ENCODE peak calls at places on chromosomes 5 and 9, in ten cellular contexts. K is bronchial epithelial cell, I is hepatocyte, T is neural progenitor cell, J is heart right ventricle, L is cardiac fibroblast, B is WERI-Rb-1, U is right lobe of liver, Z is breast epithelium, C is spleen. D is an unnamed sample.

GRCh38 chr9:132671620-132672412 is 1.6 kb downstream of the GTF3C4 start:
- DNase-seq in K (peak; percentile 86), I (no peak), T (no peak), J (no peak), L (peak; percentile 19), B (no peak), U (no peak), Z (no peak), C (no peak), D (no peak)

GRCh38 chr5:149656576-149657182 is 73.4 kb upstream of the PPARGC1B start:
- DNase-seq in K (peak; percentile 51), I (peak; percentile 44), T (peak; percentile 65), J (peak; percentile 56), L (peak; percentile 41), B (peak; percentile 70), U (peak; percentile 55), Z (no peak), C (no peak), D (peak; percentile 70)

GRCh38 chr5:41871866-41872265 is 1.6 kb upstream of the OXCT1 start:
- DNase-seq in K (peak; percentile 17), I (no peak), T (no peak), J (peak; percentile 60), L (peak; percentile 79), B (no peak), U (peak; percentile 61), Z (no peak), C (no peak), D (peak; percentile 52)

GRCh38 chr5:55146080-55146479 is 13.9 kb upstream of the GPX8 start:
- DNase-seq in K (no peak), I (no peak), T (no peak), J (no peak), L (no peak), B (no peak), U (no peak), Z (no peak), C (no peak), D (no peak)

GRCh38 chr9:38677660-38678303 is 42.2 kb downstream of the FAM240B start:
- DNase-seq in K (no peak), I (no peak), T (peak; percentile 24), J (peak; percentile 67), L (no peak), B (peak; percentile 65), U (no peak), Z (no peak), C (no peak), D (peak; percentile 90)

GRCh38 chr9:89311346-89312153 is 555 bp downstream of the CKS2 start:
- DNase-seq in K (peak; percentile 11), I (peak; percentile 46), T (no peak), J (peak; percentile 8), L (peak; percentile 21), B (no peak), U (peak; percentile 53), Z (no peak), C (no peak), D (peak; percentile 24)

GRCh38 chr9:87850405-87850804 is 32.3 kb upstream of the SPATA31E1 start:
- DNase-seq in K (peak; percentile 70), I (no peak), T (no peak), J (no peak), L (peak; percentile 88), B (no peak), U (no peak), Z (no peak), C (no peak), D (no peak)

GRCh38 chr9:38367898-38368297 is 24.6 kb upstream of the ALDH1B1 start:
- DNase-seq in K (no peak), I (no peak), T (no peak), J (no peak), L (no peak), B (no peak), U (no peak), Z (no peak), C (no peak), D (no peak)

DNA sequence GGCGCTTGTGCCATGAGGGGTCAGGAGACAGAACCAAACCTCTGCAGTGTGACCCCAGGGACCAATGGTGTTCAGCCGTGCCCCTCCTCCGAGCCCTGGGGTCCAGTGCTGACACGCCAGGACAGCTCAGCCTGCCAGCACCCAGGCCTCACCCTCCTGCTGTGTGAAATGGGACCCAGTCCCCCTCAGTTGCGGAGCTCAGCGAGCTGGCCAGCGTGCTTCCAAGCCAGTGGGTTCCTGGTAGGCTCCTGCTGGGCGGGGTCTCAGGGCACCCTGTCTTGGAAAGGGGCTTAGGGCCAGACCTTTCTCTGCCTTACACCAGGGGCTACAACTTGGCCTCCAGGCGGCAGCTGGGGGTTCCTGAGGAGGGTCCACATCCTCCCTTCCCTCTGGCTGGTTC is 4.4 kb downstream of the RNF44 start:
- DNase-seq in K (no peak), I (no peak), T (no peak), J (no peak), L (no peak), B (no peak), U (no peak), Z (no peak), C (peak; percentile 85), D (no peak)
- H3K4me3 ChIP-seq in K (no peak overlapping the region), I (no peak overlapping the region), T (no peak overlapping the region), J (no peak overlapping the region), L (no peak overlapping the region), B (no peak overlapping the region), U (no peak overlapping the region), Z (no peak overlapping the region), C (peak overlapping the region; percentile 97), D (no peak overlapping the region)

GRCh38 chr9:91907387-91908292 is 42.4 kb downstream of the ROR2 start:
- DNase-seq in K (no peak), I (no peak), T (no peak), J (no peak), L (no peak), B (no peak), U (no peak), Z (no peak), C (no peak), D (no peak)
- H3K4me3 ChIP-seq in K (no peak overlapping the region), I (no peak overlapping the region), T (no peak overlapping the region), J (no peak overlapping the region), L (no peak overlapping the region), B (no peak overlapping the region), U (no peak overlapping the region), Z (no peak overlapping the region), C (no peak overlapping the region), D (no peak overlapping the region)

GRCh38 chr5:80248378-80248777 is 7.5 kb downstream of the SERINC5 start:
- DNase-seq in K (no peak), I (no peak), T (no peak), J (no peak), L (no peak), B (no peak), U (no peak), Z (no peak), C (no peak), D (no peak)

GRCh38 chr5:80245986-80246781 is 9.7 kb downstream of the SERINC5 start:
- DNase-seq in K (no peak), I (no peak), T (peak; percentile 84), J (no peak), L (peak; percentile 73), B (no peak), U (no peak), Z (no peak), C (no peak), D (peak; percentile 81)

GRCh38 chr5:80249876-80250275 is 6.0 kb downstream of the SERINC5 start:
- DNase-seq in K (no peak), I (no peak), T (peak; percentile 57), J (no peak), L (no peak), B (no peak), U (no peak), Z (no peak), C (no peak), D (no peak)

GRCh38 chr5:80243567-80243966 is 12.3 kb downstream of the SERINC5 start:
- DNase-seq in K (no peak), I (no peak), T (no peak), J (no peak), L (no peak), B (no peak), U (no peak), Z (no peak), C (no peak), D (no peak)

DNA sequence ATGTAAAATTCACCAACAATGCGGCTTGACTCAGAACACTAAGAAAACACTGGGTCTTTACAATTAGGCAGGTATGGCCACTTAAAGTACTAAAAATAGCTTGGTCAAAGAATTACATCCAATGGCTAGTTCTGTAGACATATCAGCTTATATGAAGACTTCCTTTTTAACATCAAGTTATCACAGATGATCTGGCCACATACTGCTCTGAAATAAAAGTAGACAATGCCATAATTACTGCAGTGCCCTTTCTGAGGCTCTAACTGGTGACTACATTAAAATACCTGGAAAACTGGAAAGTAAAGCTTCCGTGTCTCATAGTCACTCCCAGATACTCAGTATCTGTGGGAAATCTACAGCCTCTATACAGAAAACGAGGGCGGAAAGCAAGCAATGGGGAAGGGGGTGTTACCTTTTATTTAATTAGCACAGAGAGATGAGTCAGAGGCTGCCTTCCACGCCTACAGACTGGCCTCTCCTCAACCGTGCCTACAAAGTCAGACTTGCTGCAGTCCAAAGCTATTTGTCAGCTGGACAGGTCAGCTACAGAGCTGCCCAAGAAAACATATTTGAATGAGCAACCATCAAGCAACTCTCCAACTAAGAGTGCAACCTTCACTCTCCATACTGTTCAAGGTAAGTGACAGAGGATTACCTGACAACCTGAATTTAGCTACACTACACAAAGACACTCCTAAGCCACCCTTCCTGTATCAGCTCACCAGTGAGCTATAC is 8.7 kb downstream of the SERINC5 start:
- DNase-seq in K (peak; percentile 98), I (peak; percentile 90), T (peak; percentile 82), J (peak; percentile 52), L (peak; percentile 94), B (no peak), U (no peak), Z (no peak), C (no peak), D (peak; percentile 91)
- H3K4me3 ChIP-seq in K (no peak overlapping the region), I (no peak overlapping the region), T (peak overlapping the region; percentile 26), J (no peak overlapping the region), L (no peak overlapping the region), B (no peak overlapping the region), U (no peak overlapping the region), Z (peak overlapping the region; percentile 31), C (no peak overlapping the region), D (no peak overlapping the region)

GRCh38 chr5:61333351-61334223 is 1.5 kb downstream of the ZSWIM6 start:
- DNase-seq in K (no peak), I (peak; percentile 63), T (peak; percentile 68), J (peak; percentile 27), L (peak; percentile 40), B (no peak), U (peak; percentile 70), Z (no peak), C (peak; percentile 92), D (peak; percentile 42)

GRCh38 chr5:61331407-61332368 is at the start of gene ZSWIM6:
- DNase-seq in K (peak; percentile 89), I (peak; percentile 100), T (peak; percentile 100), J (peak; percentile 99), L (peak; percentile 100), B (peak; percentile 98), U (peak; percentile 100), Z (peak; percentile 99), C (peak; percentile 99), D (peak; percentile 100)

GRCh38 chr5:61330879-61331406 is 1.1 kb upstream of the ZSWIM6 start:
- DNase-seq in K (peak; percentile 64), I (peak; percentile 92), T (peak; percentile 73), J (peak; percentile 60), L (peak; percentile 77), B (peak; percentile 71), U (peak; percentile 84), Z (peak; percentile 55), C (peak; percentile 96), D (peak; percentile 84)

GRCh38 chr5:61332891-61333350 is 863 bp downstream of the ZSWIM6 start:
- DNase-seq in K (peak; percentile 32), I (peak; percentile 79), T (peak; percentile 55), J (peak; percentile 52), L (peak; percentile 71), B (peak; percentile 40), U (peak; percentile 63), Z (peak; percentile 55), C (peak; percentile 93), D (peak; percentile 38)

GRCh38 chr5:61332369-61332745 is 299 bp downstream of the ZSWIM6 start:
- DNase-seq in K (no peak), I (peak; percentile 62), T (peak; percentile 79), J (peak; percentile 25), L (peak; percentile 31), B (peak; percentile 45), U (peak; percentile 59), Z (no peak), C (no peak), D (peak; percentile 38)
- H3K4me3 ChIP-seq in K (peak overlapping the region; percentile 93), I (peak overlapping the region; percentile 54), T (peak overlapping the region; percentile 56), J (peak overlapping the region; percentile 50), L (peak overlapping the region; percentile 83), B (peak overlapping the region; percentile 55), U (peak overlapping the region; percentile 47), Z (peak overlapping the region; percentile 100), C (peak overlapping the region; percentile 98), D (peak overlapping the region; percentile 53)